ENCODE peak calls at places on chromosomes 1 and 21, in four cellular contexts. R is adrenal gland, O is fibroblast of pulmonary artery, A is ACHN. S is an unnamed sample.
A peak's percentile ranks its signal among the peaks of the same experiment; 100 is the strongest.

GRCh38 chr1:18967066-18967690 is 10.7 kb upstream of the IFFO2 start:
- DNase-seq in A (no peak), O (no peak), R (no peak), S (no peak)

GRCh38 chr1:58755468-58755872 is 28.4 kb downstream of the JUN start:
- DNase-seq in A (peak; percentile 90), O (peak; percentile 99), R (peak; percentile 29), S (peak; percentile 93)

GRCh38 chr1:47809301-47810084 is 187.7 kb downstream of the TRABD2B start:
- DNase-seq in O (no peak), R (no peak), A (no peak), S (no peak)

GRCh38 chr1:154325583-154326545 is 539 bp downstream of the ATP8B2 start:
- DNase-seq in R (peak; percentile 59), A (peak; percentile 92), O (peak; percentile 87), S (peak; percentile 58)

GRCh38 chr1:10969267-10969970 is 43.0 kb upstream of the TARDBP start:
- DNase-seq in O (no peak), A (no peak), R (no peak), S (no peak)

GRCh38 chr1:119946724-119947123 is 50.4 kb upstream of the ADAM30 start:
- DNase-seq in R (no peak), A (no peak), O (peak; percentile 8), S (no peak)

GRCh38 chr1:198047913-198048312 is 108.9 kb upstream of the NEK7 start:
- DNase-seq in A (no peak), R (no peak), O (no peak), S (no peak)

GRCh38 chr1:109275706-109276345 is 7.1 kb downstream of the PSRC1 start:
- DNase-seq in A (no peak), O (no peak), R (peak; percentile 14), S (no peak)

GRCh38 chr21:45154511-45155508 is 80.4 kb downstream of the ADARB1 start:
- DNase-seq in R (no peak), O (peak; percentile 75), A (peak; percentile 15), S (no peak)

GRCh38 chr1:168312718-168313604 is 32.3 kb downstream of the TBX19 start:
- DNase-seq in R (no peak), A (no peak), O (no peak), S (no peak)

GRCh38 chr21:45032332-45032731 is 42.0 kb upstream of the ADARB1 start:
- DNase-seq in R (no peak), A (no peak), O (no peak), S (no peak)

GRCh38 chr1:41380195-41380594 is 19.0 kb downstream of the FOXO6 start:
- DNase-seq in A (no peak), R (no peak), O (no peak), S (no peak)

GRCh38 chr1:115677172-115677542 is 35.4 kb downstream of the VANGL1 start:
- DNase-seq in A (peak; percentile 26), R (no peak), O (peak; percentile 25), S (no peak)

GRCh38 chr1:172906778-172907592 is 143.8 kb downstream of the TNFSF18 start:
- DNase-seq in A (peak; percentile 99), O (peak; percentile 84), R (no peak), S (no peak)

GRCh38 chr1:163528710-163529348 is 207.1 kb downstream of the NUF2 start:
- DNase-seq in R (no peak), A (peak; percentile 41), O (peak; percentile 52), S (no peak)

GRCh38 chr1:14135070-14135469 is 435.1 kb downstream of the PRDM2 start:
- DNase-seq in A (no peak), R (no peak), O (no peak), S (no peak)

GRCh38 chr1:10171995-10172669 is 38.2 kb upstream of the KIF1B start:
- DNase-seq in O (no peak), R (no peak), A (no peak), S (no peak)

GRCh38 chr1:192807221-192807967 is 1.4 kb upstream of the RGS2 start:
- DNase-seq in R (no peak), O (peak; percentile 61), A (peak; percentile 62), S (peak; percentile 15)

GRCh38 chr1:101237229-101237837 is 514 bp downstream of the S1PR1 start:
- DNase-seq in O (peak; percentile 79), A (peak; percentile 45), R (no peak), S (peak; percentile 25)

S was measured in RWPE1.